ENCODE peak calls at places on chromosomes 16 and 17, in nine cellular contexts. One of them, this sample, is unnamed.

GRCh38 chr16:88967800-88968588 is 9.0 kb downstream of the CBFA2T3 start:
- DNase-seq in NCI-H1092 treated with DMSO at 0.1 percent for 48 hours: no peak
- DNase-seq in activated B cell treated with CpG ODN at 0.5 μM for 24 hours: peak; percentile 85
- DNase-seq in GM19239: peak; percentile 82
- DNase-seq in amniotic stem cell: no peak
- DNase-seq in head of caudate nucleus: no peak
- DNase-seq in HCEC 1CT: no peak
- DNase-seq in H54: no peak
- DNase-seq in AG09309: no peak
- DNase-seq in this sample: no peak

GRCh38 chr16:2032285-2033056 is 5.8 kb downstream of the NHERF2 start:
- DNase-seq in NCI-H1092 treated with DMSO at 0.1 percent for 48 hours: no peak
- DNase-seq in activated B cell treated with CpG ODN at 0.5 μM for 24 hours: no peak
- DNase-seq in GM19239: no peak
- DNase-seq in amniotic stem cell: no peak
- DNase-seq in head of caudate nucleus: peak; percentile 65
- DNase-seq in HCEC 1CT: no peak
- DNase-seq in H54: no peak
- DNase-seq in AG09309: no peak
- DNase-seq in this sample: no peak

GRCh38 chr17:79204261-79204660 is 129.6 kb downstream of the ENGASE start:
- DNase-seq in NCI-H1092 treated with DMSO at 0.1 percent for 48 hours: no peak
- DNase-seq in activated B cell treated with CpG ODN at 0.5 μM for 24 hours: no peak
- DNase-seq in GM19239: no peak
- DNase-seq in amniotic stem cell: no peak
- DNase-seq in head of caudate nucleus: no peak
- DNase-seq in HCEC 1CT: no peak
- DNase-seq in H54: no peak
- DNase-seq in AG09309: no peak
- DNase-seq in this sample: no peak

GRCh38 chr17:163514-164103 is 17.8 kb downstream of the DOC2B start:
- DNase-seq in NCI-H1092 treated with DMSO at 0.1 percent for 48 hours: no peak
- DNase-seq in activated B cell treated with CpG ODN at 0.5 μM for 24 hours: no peak
- DNase-seq in GM19239: no peak
- DNase-seq in amniotic stem cell: no peak
- DNase-seq in head of caudate nucleus: no peak
- DNase-seq in HCEC 1CT: no peak
- DNase-seq in H54: no peak
- DNase-seq in AG09309: no peak
- DNase-seq in this sample: no peak

GRCh38 chr17:59892251-59892848 is 393 bp downstream of the TUBD1 start:
- DNase-seq in NCI-H1092 treated with DMSO at 0.1 percent for 48 hours: no peak
- DNase-seq in activated B cell treated with CpG ODN at 0.5 μM for 24 hours: no peak
- DNase-seq in GM19239: no peak
- DNase-seq in amniotic stem cell: no peak
- DNase-seq in head of caudate nucleus: no peak
- DNase-seq in HCEC 1CT: no peak
- DNase-seq in H54: no peak
- DNase-seq in AG09309: no peak
- DNase-seq in this sample: no peak

GRCh38 chr17:55318715-55319487 is 54.1 kb downstream of the HLF start:
- DNase-seq in NCI-H1092 treated with DMSO at 0.1 percent for 48 hours: no peak
- DNase-seq in activated B cell treated with CpG ODN at 0.5 μM for 24 hours: no peak
- DNase-seq in GM19239: no peak
- DNase-seq in amniotic stem cell: no peak
- DNase-seq in head of caudate nucleus: no peak
- DNase-seq in HCEC 1CT: no peak
- DNase-seq in H54: no peak
- DNase-seq in AG09309: no peak
- DNase-seq in this sample: no peak

GRCh38 chr16:47774661-47775060 is 313.5 kb downstream of the PHKB start:
- DNase-seq in NCI-H1092 treated with DMSO at 0.1 percent for 48 hours: no peak
- DNase-seq in activated B cell treated with CpG ODN at 0.5 μM for 24 hours: no peak
- DNase-seq in GM19239: no peak
- DNase-seq in amniotic stem cell: no peak
- DNase-seq in head of caudate nucleus: no peak
- DNase-seq in HCEC 1CT: peak; percentile 14
- DNase-seq in H54: no peak
- DNase-seq in AG09309: no peak
- DNase-seq in this sample: no peak

GRCh38 chr16:73302942-73303341 is 255.0 kb upstream of the ZFHX3 start:
- DNase-seq in NCI-H1092 treated with DMSO at 0.1 percent for 48 hours: no peak
- DNase-seq in activated B cell treated with CpG ODN at 0.5 μM for 24 hours: no peak
- DNase-seq in GM19239: no peak
- DNase-seq in amniotic stem cell: no peak
- DNase-seq in head of caudate nucleus: no peak
- DNase-seq in HCEC 1CT: no peak
- DNase-seq in H54: no peak
- DNase-seq in AG09309: no peak
- DNase-seq in this sample: no peak

GRCh38 chr17:57293077-57293476 is 36.8 kb downstream of the MSI2 start:
- DNase-seq in NCI-H1092 treated with DMSO at 0.1 percent for 48 hours: no peak
- DNase-seq in activated B cell treated with CpG ODN at 0.5 μM for 24 hours: no peak
- DNase-seq in GM19239: no peak
- DNase-seq in amniotic stem cell: no peak
- DNase-seq in head of caudate nucleus: no peak
- DNase-seq in HCEC 1CT: no peak
- DNase-seq in H54: peak; percentile 88
- DNase-seq in AG09309: no peak
- DNase-seq in this sample: no peak

GRCh38 chr16:28067604-28068382 is 4.3 kb upstream of the GSG1L start:
- DNase-seq in NCI-H1092 treated with DMSO at 0.1 percent for 48 hours: no peak
- DNase-seq in activated B cell treated with CpG ODN at 0.5 μM for 24 hours: no peak
- DNase-seq in GM19239: no peak
- DNase-seq in amniotic stem cell: no peak
- DNase-seq in head of caudate nucleus: no peak
- DNase-seq in HCEC 1CT: peak; percentile 19
- DNase-seq in H54: no peak
- DNase-seq in AG09309: no peak
- DNase-seq in this sample: no peak

GRCh38 chr17:14793237-14793636 is 471.9 kb downstream of the PMP22 start:
- DNase-seq in NCI-H1092 treated with DMSO at 0.1 percent for 48 hours: no peak
- DNase-seq in activated B cell treated with CpG ODN at 0.5 μM for 24 hours: no peak
- DNase-seq in GM19239: no peak
- DNase-seq in amniotic stem cell: peak; percentile 27
- DNase-seq in head of caudate nucleus: no peak
- DNase-seq in HCEC 1CT: peak; percentile 78
- DNase-seq in H54: no peak
- DNase-seq in AG09309: peak; percentile 33
- DNase-seq in this sample: no peak

GRCh38 chr17:73591278-73592078 is 52.8 kb downstream of the SDK2 start:
- DNase-seq in NCI-H1092 treated with DMSO at 0.1 percent for 48 hours: peak; percentile 44
- DNase-seq in activated B cell treated with CpG ODN at 0.5 μM for 24 hours: no peak
- DNase-seq in GM19239: peak; percentile 48
- DNase-seq in amniotic stem cell: no peak
- DNase-seq in head of caudate nucleus: no peak
- DNase-seq in HCEC 1CT: no peak
- DNase-seq in H54: no peak
- DNase-seq in AG09309: no peak
- DNase-seq in this sample: peak; percentile 73

GRCh38 chr17:78933959-78934568 is 8.9 kb upstream of the TIMP2 start:
- DNase-seq in NCI-H1092 treated with DMSO at 0.1 percent for 48 hours: peak; percentile 78
- DNase-seq in activated B cell treated with CpG ODN at 0.5 μM for 24 hours: no peak
- DNase-seq in GM19239: no peak
- DNase-seq in amniotic stem cell: peak; percentile 94
- DNase-seq in head of caudate nucleus: peak; percentile 86
- DNase-seq in HCEC 1CT: peak; percentile 97
- DNase-seq in H54: peak; percentile 84
- DNase-seq in AG09309: peak; percentile 94
- DNase-seq in this sample: no peak

GRCh38 chr16:12535535-12536411 is 267.9 kb downstream of the CPPED1 start:
- DNase-seq in NCI-H1092 treated with DMSO at 0.1 percent for 48 hours: no peak
- DNase-seq in activated B cell treated with CpG ODN at 0.5 μM for 24 hours: no peak
- DNase-seq in GM19239: peak; percentile 54
- DNase-seq in amniotic stem cell: no peak
- DNase-seq in head of caudate nucleus: no peak
- DNase-seq in HCEC 1CT: no peak
- DNase-seq in H54: no peak
- DNase-seq in AG09309: no peak
- DNase-seq in this sample: no peak

GRCh38 chr17:43324205-43324893 is 74.4 kb upstream of the ARL4D start:
- DNase-seq in NCI-H1092 treated with DMSO at 0.1 percent for 48 hours: no peak
- DNase-seq in activated B cell treated with CpG ODN at 0.5 μM for 24 hours: no peak
- DNase-seq in GM19239: no peak
- DNase-seq in amniotic stem cell: no peak
- DNase-seq in head of caudate nucleus: no peak
- DNase-seq in HCEC 1CT: no peak
- DNase-seq in H54: no peak
- DNase-seq in AG09309: no peak
- DNase-seq in this sample: no peak

GRCh38 chr16:89020068-89020924 is 43.3 kb upstream of the CBFA2T3 start:
- DNase-seq in NCI-H1092 treated with DMSO at 0.1 percent for 48 hours: no peak
- DNase-seq in activated B cell treated with CpG ODN at 0.5 μM for 24 hours: no peak
- DNase-seq in GM19239: peak; percentile 67
- DNase-seq in amniotic stem cell: no peak
- DNase-seq in head of caudate nucleus: no peak
- DNase-seq in HCEC 1CT: no peak
- DNase-seq in H54: no peak
- DNase-seq in AG09309: no peak
- DNase-seq in this sample: no peak

GRCh38 chr17:80792373-80792781 is 199.3 kb upstream of the CHMP6 start:
- DNase-seq in NCI-H1092 treated with DMSO at 0.1 percent for 48 hours: no peak
- DNase-seq in activated B cell treated with CpG ODN at 0.5 μM for 24 hours: no peak
- DNase-seq in GM19239: no peak
- DNase-seq in amniotic stem cell: no peak
- DNase-seq in head of caudate nucleus: no peak
- DNase-seq in HCEC 1CT: peak; percentile 30
- DNase-seq in H54: no peak
- DNase-seq in AG09309: no peak
- DNase-seq in this sample: no peak

GRCh38 chr16:88393034-88393433 is 10.3 kb downstream of the ZNF469 start:
- DNase-seq in NCI-H1092 treated with DMSO at 0.1 percent for 48 hours: no peak
- DNase-seq in activated B cell treated with CpG ODN at 0.5 μM for 24 hours: no peak
- DNase-seq in GM19239: no peak
- DNase-seq in amniotic stem cell: no peak
- DNase-seq in head of caudate nucleus: no peak
- DNase-seq in HCEC 1CT: no peak
- DNase-seq in H54: no peak
- DNase-seq in AG09309: no peak
- DNase-seq in this sample: no peak

GRCh38 chr17:81219476-81220180 is 3.1 kb downstream of the CEP131 start:
- DNase-seq in NCI-H1092 treated with DMSO at 0.1 percent for 48 hours: no peak
- DNase-seq in activated B cell treated with CpG ODN at 0.5 μM for 24 hours: no peak
- DNase-seq in GM19239: no peak
- DNase-seq in amniotic stem cell: no peak
- DNase-seq in head of caudate nucleus: no peak
- DNase-seq in HCEC 1CT: no peak
- DNase-seq in H54: no peak
- DNase-seq in AG09309: no peak
- DNase-seq in this sample: no peak

GRCh38 chr16:64872101-64872500 is 249.8 kb downstream of the CDH11 start:
- DNase-seq in NCI-H1092 treated with DMSO at 0.1 percent for 48 hours: no peak
- DNase-seq in activated B cell treated with CpG ODN at 0.5 μM for 24 hours: no peak
- DNase-seq in GM19239: no peak
- DNase-seq in amniotic stem cell: no peak
- DNase-seq in head of caudate nucleus: no peak
- DNase-seq in HCEC 1CT: no peak
- DNase-seq in H54: no peak
- DNase-seq in AG09309: no peak
- DNase-seq in this sample: no peak

GRCh38 chr16:3952342-3953131 is 72.0 kb upstream of the CREBBP start:
- DNase-seq in NCI-H1092 treated with DMSO at 0.1 percent for 48 hours: no peak
- DNase-seq in activated B cell treated with CpG ODN at 0.5 μM for 24 hours: no peak
- DNase-seq in GM19239: no peak
- DNase-seq in amniotic stem cell: no peak
- DNase-seq in head of caudate nucleus: no peak
- DNase-seq in HCEC 1CT: no peak
- DNase-seq in H54: no peak
- DNase-seq in AG09309: no peak
- DNase-seq in this sample: no peak